ENCODE peak calls at places on chromosomes 4 and X, in five cellular contexts. Y is WERI-Rb-1, D is GM12892, S is NCI-H2029, I is HFFc6. T is an unnamed sample.
A peak's percentile ranks its signal among the peaks of the same experiment; 100 is the strongest.

GRCh38 chrX:16903274-16904019 is 33.3 kb upstream of the RBBP7 start:
- DNase-seq in Y (no peak), D (no peak), S (no peak), I (no peak), T (no peak)

GRCh38 chrX:154721155-154721554 is 29.7 kb downstream of the GAB3 start:
- DNase-seq in Y (no peak), D (no peak), S (no peak), I (no peak), T (no peak)

GRCh38 chrX:147853701-147854100 is 58.0 kb upstream of the FMR1 start:
- DNase-seq in Y (no peak), D (no peak), S (no peak), I (no peak), T (no peak)

GRCh38 chrX:140141444-140142029 is 176.2 kb upstream of the CXorf66 start:
- DNase-seq in Y (peak; percentile 16), D (no peak), S (no peak), I (peak; percentile 5), T (peak; percentile 9)

GRCh38 chr4:185782523-185782922 is 29.5 kb downstream of the SORBS2 start:
- DNase-seq in Y (no peak), D (no peak), S (no peak), I (no peak), T (no peak)

GRCh38 chr4:155973639-155974475 is 20.2 kb upstream of the CTSO start:
- DNase-seq in Y (no peak), D (no peak), S (no peak), I (no peak), T (no peak)

GRCh38 chr4:125958519-125958918 is 643.8 kb downstream of the FAT4 start:
- DNase-seq in Y (no peak), D (no peak), S (no peak), I (no peak), T (no peak)

GRCh38 chr4:48905363-48906015 is 1.1 kb downstream of the OCIAD2 start:
- DNase-seq in Y (no peak), D (no peak), S (no peak), I (no peak), T (no peak)

GRCh38 chrX:72409993-72410392 is 104.3 kb upstream of the CITED1 start:
- DNase-seq in Y (no peak), D (no peak), S (no peak), I (no peak), T (no peak)

GRCh38 chr4:20251796-20252655 is at the start of gene SLIT2:
- DNase-seq in Y (peak; percentile 85), D (peak; percentile 47), S (peak; percentile 23), I (peak; percentile 79), T (peak; percentile 84)

GRCh38 chrX:96576358-96576757 is 108.3 kb upstream of the DIAPH2 start:
- DNase-seq in Y (no peak), D (no peak), S (no peak), I (no peak), T (no peak)

GRCh38 chr4:124903995-124904722 is 191.6 kb upstream of the ANKRD50 start:
- DNase-seq in Y (no peak), D (no peak), S (peak; percentile 36), I (peak; percentile 38), T (peak; percentile 72)

GRCh38 chrX:68488657-68489056 is 10.2 kb upstream of the YIPF6 start:
- DNase-seq in Y (no peak), D (no peak), S (no peak), I (no peak), T (no peak)

GRCh38 chr4:72569719-72570235 is 756 bp upstream of the ADAMTS3 start:
- DNase-seq in Y (peak; percentile 26), D (no peak), S (no peak), I (no peak), T (no peak)

GRCh38 chr4:6819295-6819694 is 36.8 kb downstream of the KIAA0232 start:
- DNase-seq in Y (no peak), D (no peak), S (no peak), I (no peak), T (no peak)

GRCh38 chrX:115616943-115617563 is 56.1 kb downstream of the PLS3 start:
- DNase-seq in Y (no peak), D (peak; percentile 0), S (no peak), I (peak; percentile 74), T (no peak)

GRCh38 chr4:179097741-179098140 is 1655.5 kb upstream of the AGA start:
- DNase-seq in Y (no peak), D (no peak), S (no peak), I (no peak), T (no peak)

GRCh38 chr4:84529169-84529751 is 30.2 kb upstream of the NKX6-1 start:
- DNase-seq in Y (no peak), D (no peak), S (peak; percentile 22), I (peak; percentile 9), T (peak; percentile 18)

GRCh38 chrX:154918060-154918483 is 31.9 kb downstream of the F8A1 start:
- DNase-seq in Y (peak; percentile 71), D (peak; percentile 13), S (peak; percentile 42), I (peak; percentile 81), T (peak; percentile 54)

T was measured in NCI-H1092.